ENCODE peak calls at places on chromosomes 2 and 18, in ten cellular contexts. C, L, I, B, P, E, W, S, Q and G are unnamed samples.

GRCh38 chr2:47069628-47070154 is 85.4 kb downstream of the STPG4 start:
- DNase-seq in Q (peak; percentile 92), P (no peak), W (no peak), C (no peak), L (no peak), I (no peak), E (no peak), S (peak; percentile 82), B (no peak), G (no peak)

GRCh38 chr2:134131681-134132486 is 122.0 kb upstream of the MGAT5 start:
- DNase-seq in E (no peak), B (no peak), S (no peak), I (no peak), Q (no peak), W (peak; percentile 30), C (no peak), P (no peak), L (no peak), G (no peak)

GRCh38 chr18:76465630-76466409 is 29.2 kb downstream of the ZNF516 start:
- DNase-seq in I (no peak), W (no peak), B (no peak), E (no peak), C (no peak), S (no peak), Q (no peak), P (no peak), L (no peak), G (no peak)

GRCh38 chr2:200619275-200619674 is 33.5 kb downstream of the AOX1 start:
- DNase-seq in P (no peak), B (no peak), I (no peak), Q (no peak), L (no peak), C (no peak), W (no peak), S (no peak), E (no peak), G (no peak)

GRCh38 chr2:96547203-96547641 is 10.7 kb downstream of the ARID5A start:
- DNase-seq in S (no peak), I (no peak), Q (no peak), P (no peak), W (no peak), C (no peak), L (no peak), B (no peak), E (no peak), G (no peak)

GRCh38 chr2:239329972-239330572 is 70.7 kb downstream of the HDAC4 start:
- DNase-seq in L (no peak), W (no peak), Q (no peak), I (no peak), P (no peak), S (no peak), E (no peak), C (no peak), B (no peak), G (no peak)

GRCh38 chr2:213806125-213806726 is 522.0 kb downstream of the SPAG16 start:
- DNase-seq in P (no peak), S (no peak), W (peak; percentile 16), C (no peak), E (peak; percentile 9), B (no peak), L (no peak), Q (peak; percentile 18), I (peak; percentile 14), G (peak; percentile 45)

GRCh38 chr2:164706522-164706921 is 85.2 kb upstream of the GRB14 start:
- DNase-seq in Q (no peak), I (no peak), S (no peak), E (no peak), P (no peak), W (no peak), L (no peak), B (no peak), C (no peak), G (no peak)

GRCh38 chr2:138602166-138602460 is 100.5 kb downstream of the SPOPL start:
- DNase-seq in C (no peak), E (no peak), P (no peak), Q (no peak), S (no peak), L (no peak), I (no peak), B (no peak), W (peak; percentile 80), G (no peak)

GRCh38 chr2:3535794-3536681 is 16.7 kb upstream of the ADI1 start:
- DNase-seq in P (no peak), Q (peak; percentile 66), L (no peak), B (no peak), W (no peak), I (no peak), S (peak; percentile 59), C (no peak), E (peak; percentile 25), G (no peak)

GRCh38 chr2:44671896-44672295 is 269.6 kb upstream of the SIX3 start:
- DNase-seq in P (no peak), Q (no peak), S (no peak), L (no peak), W (no peak), B (no peak), C (no peak), I (no peak), E (no peak), G (no peak)

GRCh38 chr2:129366263-129366662 is 613.2 kb upstream of the RAB6C start:
- DNase-seq in P (no peak), L (no peak), S (no peak), B (no peak), C (no peak), E (no peak), Q (no peak), W (no peak), I (no peak), G (no peak)

GRCh38 chr2:96116424-96116878 is at the start of gene ADRA2B:
- DNase-seq in W (no peak), I (peak; percentile 89), E (peak; percentile 32), S (peak; percentile 82), P (peak; percentile 48), L (peak; percentile 57), Q (peak; percentile 73), C (peak; percentile 83), B (peak; percentile 40), G (no peak)

GRCh38 chr18:69259282-69259681 is 141.4 kb upstream of the DOK6 start:
- DNase-seq in P (no peak), E (no peak), W (no peak), S (no peak), I (no peak), B (no peak), C (no peak), Q (no peak), L (no peak), G (no peak)

GRCh38 chr18:77090546-77091200 is 41.9 kb downstream of the MBP start:
- DNase-seq in C (no peak), P (no peak), W (peak; percentile 87), E (no peak), L (no peak), I (no peak), B (no peak), S (no peak), Q (no peak), G (no peak)

GRCh38 chr18:32470136-32470712 is 458 bp downstream of the GAREM1 start:
- DNase-seq in W (peak; percentile 40), B (no peak), P (no peak), Q (peak; percentile 4), S (peak; percentile 63), L (no peak), C (no peak), E (peak; percentile 50), I (peak; percentile 50), G (peak; percentile 63)

GRCh38 chr18:10476430-10476829 is 22.0 kb downstream of the APCDD1 start:
- DNase-seq in W (peak; percentile 21), I (no peak), E (no peak), S (no peak), P (no peak), B (no peak), C (no peak), Q (no peak), L (no peak), G (peak; percentile 56)

GRCh38 chr18:59271606-59272220 is 1.5 kb downstream of the RAX start:
- DNase-seq in Q (no peak), L (no peak), E (no peak), S (no peak), B (no peak), C (no peak), P (no peak), W (no peak), I (no peak), G (no peak)

GRCh38 chr2:22626621-22627020 is 758.4 kb upstream of the KLHL29 start:
- DNase-seq in S (no peak), I (no peak), P (no peak), L (no peak), Q (no peak), E (no peak), B (no peak), C (no peak), W (no peak), G (no peak)

GRCh38 chr2:127968610-127969339 is 59.1 kb downstream of the SAP130 start:
- DNase-seq in C (no peak), S (no peak), I (no peak), W (no peak), B (no peak), L (no peak), P (no peak), Q (no peak), E (peak; percentile 70), G (peak; percentile 56)

GRCh38 chr18:74785632-74786031 is 188.0 kb downstream of the ZNF407 start:
- DNase-seq in S (no peak), I (no peak), E (no peak), C (no peak), L (no peak), B (no peak), P (no peak), W (no peak), Q (no peak), G (no peak)

GRCh38 chr2:219697811-219698683 is 70.6 kb downstream of the SLC4A3 start:
- DNase-seq in P (no peak), I (no peak), E (no peak), W (no peak), C (no peak), Q (no peak), S (no peak), B (no peak), L (no peak), G (no peak)

GRCh38 chr2:189552334-189552990 is 28.1 kb downstream of the SLC40A1 start:
- DNase-seq in C (no peak), E (no peak), L (no peak), S (no peak), W (no peak), B (no peak), I (no peak), P (no peak), Q (no peak), G (no peak)

GRCh38 chr18:46677609-46678470 is 20.8 kb upstream of the LOXHD1 start:
- DNase-seq in C (no peak), P (no peak), B (no peak), I (no peak), W (no peak), S (no peak), E (no peak), Q (no peak), L (no peak), G (no peak)

GRCh38 chr2:51903728-51904127 is 871.8 kb upstream of the NRXN1 start:
- DNase-seq in Q (no peak), W (no peak), L (no peak), B (no peak), I (no peak), E (no peak), C (no peak), S (no peak), P (no peak), G (no peak)

GRCh38 chr18:74990563-74991081 is 218.3 kb downstream of the PTGR3 start:
- DNase-seq in P (no peak), E (no peak), Q (no peak), W (peak; percentile 80), I (no peak), L (no peak), B (no peak), S (no peak), C (no peak), G (peak; percentile 19)

GRCh38 chr2:80381666-80382065 is 77.1 kb upstream of the LRRTM1 start:
- DNase-seq in P (no peak), B (no peak), S (no peak), I (no peak), E (no peak), W (no peak), C (no peak), Q (no peak), L (no peak), G (no peak)

GRCh38 chr2:196983934-196984333 is 57.4 kb upstream of the PGAP1 start:
- DNase-seq in B (no peak), E (peak; percentile 49), P (no peak), I (no peak), W (no peak), S (no peak), C (no peak), L (no peak), Q (no peak), G (no peak)